ENCODE peak calls at places on chromosomes 16 and 17, in nine cellular contexts. One of them, this sample, is unnamed.

GRCh38 chr16:85418978-85419491 is 194.1 kb upstream of the GSE1 start:
- DNase-seq in CD8-positive, alpha-beta T cell: no peak
- DNase-seq in ascending aorta: no peak
- DNase-seq in neural progenitor cell: peak; percentile 34
- DNase-seq in A549: no peak
- DNase-seq in retinal pigment epithelial cell: no peak
- DNase-seq in PC-9: no peak
- DNase-seq in keratinocyte: no peak
- DNase-seq in astrocyte of the cerebellum: no peak
- DNase-seq in this sample: no peak

GRCh38 chr17:31552568-31552967 is 161.1 kb downstream of the RAB11FIP4 start:
- DNase-seq in CD8-positive, alpha-beta T cell: no peak
- DNase-seq in ascending aorta: no peak
- DNase-seq in neural progenitor cell: no peak
- DNase-seq in A549: no peak
- DNase-seq in retinal pigment epithelial cell: no peak
- DNase-seq in PC-9: no peak
- DNase-seq in keratinocyte: no peak
- DNase-seq in astrocyte of the cerebellum: no peak
- DNase-seq in this sample: no peak

GRCh38 chr17:2024572-2025219 is 438 bp downstream of the RTN4RL1 start:
- DNase-seq in CD8-positive, alpha-beta T cell: no peak
- DNase-seq in ascending aorta: no peak
- DNase-seq in neural progenitor cell: no peak
- DNase-seq in A549: no peak
- DNase-seq in retinal pigment epithelial cell: no peak
- DNase-seq in PC-9: peak; percentile 27
- DNase-seq in keratinocyte: no peak
- DNase-seq in astrocyte of the cerebellum: no peak
- DNase-seq in this sample: no peak

GRCh38 chr16:2817496-2818277 is 650 bp downstream of the PRSS21 start:
- DNase-seq in CD8-positive, alpha-beta T cell: no peak
- DNase-seq in ascending aorta: no peak
- DNase-seq in neural progenitor cell: no peak
- DNase-seq in A549: no peak
- DNase-seq in retinal pigment epithelial cell: no peak
- DNase-seq in PC-9: no peak
- DNase-seq in keratinocyte: no peak
- DNase-seq in astrocyte of the cerebellum: no peak
- DNase-seq in this sample: no peak

GRCh38 chr16:72997141-72997542 is 50.8 kb downstream of the ZFHX3 start:
- DNase-seq in CD8-positive, alpha-beta T cell: no peak
- DNase-seq in ascending aorta: peak; percentile 78
- DNase-seq in neural progenitor cell: no peak
- DNase-seq in A549: no peak
- DNase-seq in retinal pigment epithelial cell: no peak
- DNase-seq in PC-9: peak; percentile 99
- DNase-seq in keratinocyte: no peak
- DNase-seq in astrocyte of the cerebellum: no peak
- DNase-seq in this sample: no peak

GRCh38 chr16:83835972-83836566 is 28.3 kb downstream of the HSBP1 start:
- DNase-seq in CD8-positive, alpha-beta T cell: no peak
- DNase-seq in ascending aorta: no peak
- DNase-seq in neural progenitor cell: no peak
- DNase-seq in A549: peak; percentile 38
- DNase-seq in retinal pigment epithelial cell: no peak
- DNase-seq in PC-9: peak; percentile 27
- DNase-seq in keratinocyte: no peak
- DNase-seq in astrocyte of the cerebellum: peak; percentile 63
- DNase-seq in this sample: no peak

GRCh38 chr17:31499771-31500554 is 108.5 kb downstream of the RAB11FIP4 start:
- DNase-seq in CD8-positive, alpha-beta T cell: no peak
- DNase-seq in ascending aorta: peak; percentile 74
- DNase-seq in neural progenitor cell: peak; percentile 51
- DNase-seq in A549: no peak
- DNase-seq in retinal pigment epithelial cell: no peak
- DNase-seq in PC-9: peak; percentile 88
- DNase-seq in keratinocyte: no peak
- DNase-seq in astrocyte of the cerebellum: peak; percentile 9
- DNase-seq in this sample: no peak

GRCh38 chr17:43791589-43791988 is 11.4 kb downstream of the CFAP97D1 start:
- DNase-seq in CD8-positive, alpha-beta T cell: no peak
- DNase-seq in ascending aorta: no peak
- DNase-seq in neural progenitor cell: peak; percentile 34
- DNase-seq in A549: no peak
- DNase-seq in retinal pigment epithelial cell: peak; percentile 34
- DNase-seq in PC-9: peak; percentile 71
- DNase-seq in keratinocyte: no peak
- DNase-seq in astrocyte of the cerebellum: no peak
- DNase-seq in this sample: no peak

GRCh38 chr16:88631384-88631783 is 7.0 kb upstream of the IL17C start:
- DNase-seq in CD8-positive, alpha-beta T cell: no peak
- DNase-seq in ascending aorta: no peak
- DNase-seq in neural progenitor cell: no peak
- DNase-seq in A549: no peak
- DNase-seq in retinal pigment epithelial cell: no peak
- DNase-seq in PC-9: no peak
- DNase-seq in keratinocyte: no peak
- DNase-seq in astrocyte of the cerebellum: no peak
- DNase-seq in this sample: no peak

GRCh38 chr17:76134911-76135809 is 5.9 kb downstream of the FOXJ1 start:
- DNase-seq in CD8-positive, alpha-beta T cell: no peak
- DNase-seq in ascending aorta: no peak
- DNase-seq in neural progenitor cell: peak; percentile 48
- DNase-seq in A549: no peak
- DNase-seq in retinal pigment epithelial cell: no peak
- DNase-seq in PC-9: no peak
- DNase-seq in keratinocyte: no peak
- DNase-seq in astrocyte of the cerebellum: no peak
- DNase-seq in this sample: no peak

GRCh38 chr17:76137026-76137350 is 4.1 kb downstream of the FOXJ1 start:
- DNase-seq in CD8-positive, alpha-beta T cell: no peak
- DNase-seq in ascending aorta: peak; percentile 61
- DNase-seq in neural progenitor cell: no peak
- DNase-seq in A549: no peak
- DNase-seq in retinal pigment epithelial cell: no peak
- DNase-seq in PC-9: no peak
- DNase-seq in keratinocyte: no peak
- DNase-seq in astrocyte of the cerebellum: no peak
- DNase-seq in this sample: no peak

GRCh38 chr17:76137351-76138233 is 3.5 kb downstream of the FOXJ1 start:
- DNase-seq in CD8-positive, alpha-beta T cell: no peak
- DNase-seq in ascending aorta: no peak
- DNase-seq in neural progenitor cell: peak; percentile 65
- DNase-seq in A549: no peak
- DNase-seq in retinal pigment epithelial cell: no peak
- DNase-seq in PC-9: no peak
- DNase-seq in keratinocyte: no peak
- DNase-seq in astrocyte of the cerebellum: no peak
- DNase-seq in this sample: no peak

GRCh38 chr17:76135810-76136188 is 5.2 kb downstream of the FOXJ1 start:
- DNase-seq in CD8-positive, alpha-beta T cell: no peak
- DNase-seq in ascending aorta: no peak
- DNase-seq in neural progenitor cell: no peak
- DNase-seq in A549: no peak
- DNase-seq in retinal pigment epithelial cell: no peak
- DNase-seq in PC-9: no peak
- DNase-seq in keratinocyte: no peak
- DNase-seq in astrocyte of the cerebellum: no peak
- DNase-seq in this sample: no peak

DNA sequence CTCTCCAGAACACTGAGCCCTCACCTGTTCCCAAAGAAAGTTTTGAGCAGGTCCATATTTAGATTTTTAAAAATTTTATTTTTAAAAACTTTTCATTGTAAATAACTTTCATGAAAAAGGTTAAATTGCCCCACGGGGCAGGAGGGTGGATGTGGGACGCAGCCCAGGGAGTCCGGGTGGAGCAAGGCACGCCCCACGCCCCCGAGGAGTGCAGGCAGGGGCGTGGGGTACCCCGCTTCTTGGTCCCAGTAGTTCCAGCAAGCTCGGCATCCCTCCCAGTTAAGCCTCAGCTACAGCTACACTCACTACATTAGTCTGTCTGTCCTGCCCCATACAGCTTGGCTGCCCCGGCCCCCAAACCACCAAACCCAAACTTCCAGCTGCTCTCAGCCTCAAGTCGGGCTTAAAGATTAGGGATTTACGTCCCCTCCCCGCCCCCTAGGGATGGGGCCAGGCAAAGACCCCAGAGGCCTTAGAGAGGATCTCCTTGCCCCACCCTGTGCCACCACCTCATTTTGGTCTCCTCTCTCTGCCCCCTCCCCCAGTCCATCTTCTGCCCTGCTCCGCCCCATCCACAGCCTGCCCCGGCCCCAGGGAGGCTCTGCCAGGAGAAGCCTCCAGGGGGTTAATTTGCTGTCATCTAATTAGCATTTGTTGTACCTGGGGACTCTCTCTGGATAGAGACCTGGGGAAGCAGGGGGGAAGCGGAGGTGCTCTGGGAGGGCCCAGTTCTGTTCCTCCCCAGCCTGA is 4.6 kb downstream of the FOXJ1 start:
- DNase-seq in CD8-positive, alpha-beta T cell: no peak
- DNase-seq in ascending aorta: peak; percentile 38
- DNase-seq in neural progenitor cell: peak; percentile 65
- DNase-seq in A549: no peak
- DNase-seq in retinal pigment epithelial cell: no peak
- DNase-seq in PC-9: no peak
- DNase-seq in keratinocyte: no peak
- DNase-seq in astrocyte of the cerebellum: no peak
- DNase-seq in this sample: no peak
- TF ChIP-seq CTCF in CD8-positive, alpha-beta T cell: no peak
- TF ChIP-seq CTCF in ascending aorta: no peak
- TF ChIP-seq CTCF in neural progenitor cell: peak; percentile 33
- TF ChIP-seq CTCF in A549: no peak
- TF ChIP-seq CTCF in retinal pigment epithelial cell: no peak
- TF ChIP-seq CTCF in PC-9: no peak
- TF ChIP-seq CTCF in keratinocyte: no peak
- TF ChIP-seq CTCF in astrocyte of the cerebellum: no peak
- TF ChIP-seq CTCF in this sample: no peak

GRCh38 chr17:69246202-69246601 is 17.6 kb upstream of the ABCA10 start:
- DNase-seq in CD8-positive, alpha-beta T cell: no peak
- DNase-seq in ascending aorta: no peak
- DNase-seq in neural progenitor cell: no peak
- DNase-seq in A549: no peak
- DNase-seq in retinal pigment epithelial cell: no peak
- DNase-seq in PC-9: no peak
- DNase-seq in keratinocyte: no peak
- DNase-seq in astrocyte of the cerebellum: no peak
- DNase-seq in this sample: no peak
- H3K4me3 ChIP-seq in CD8-positive, alpha-beta T cell: no peak overlapping the region
- H3K4me3 ChIP-seq in ascending aorta: no peak overlapping the region
- H3K4me3 ChIP-seq in neural progenitor cell: no peak overlapping the region
- H3K4me3 ChIP-seq in A549: no peak overlapping the region
- H3K4me3 ChIP-seq in retinal pigment epithelial cell: no peak overlapping the region
- H3K4me3 ChIP-seq in PC-9: no peak overlapping the region
- H3K4me3 ChIP-seq in keratinocyte: no peak overlapping the region
- H3K4me3 ChIP-seq in astrocyte of the cerebellum: no peak overlapping the region
- H3K4me3 ChIP-seq in this sample: no peak overlapping the region

DNA sequence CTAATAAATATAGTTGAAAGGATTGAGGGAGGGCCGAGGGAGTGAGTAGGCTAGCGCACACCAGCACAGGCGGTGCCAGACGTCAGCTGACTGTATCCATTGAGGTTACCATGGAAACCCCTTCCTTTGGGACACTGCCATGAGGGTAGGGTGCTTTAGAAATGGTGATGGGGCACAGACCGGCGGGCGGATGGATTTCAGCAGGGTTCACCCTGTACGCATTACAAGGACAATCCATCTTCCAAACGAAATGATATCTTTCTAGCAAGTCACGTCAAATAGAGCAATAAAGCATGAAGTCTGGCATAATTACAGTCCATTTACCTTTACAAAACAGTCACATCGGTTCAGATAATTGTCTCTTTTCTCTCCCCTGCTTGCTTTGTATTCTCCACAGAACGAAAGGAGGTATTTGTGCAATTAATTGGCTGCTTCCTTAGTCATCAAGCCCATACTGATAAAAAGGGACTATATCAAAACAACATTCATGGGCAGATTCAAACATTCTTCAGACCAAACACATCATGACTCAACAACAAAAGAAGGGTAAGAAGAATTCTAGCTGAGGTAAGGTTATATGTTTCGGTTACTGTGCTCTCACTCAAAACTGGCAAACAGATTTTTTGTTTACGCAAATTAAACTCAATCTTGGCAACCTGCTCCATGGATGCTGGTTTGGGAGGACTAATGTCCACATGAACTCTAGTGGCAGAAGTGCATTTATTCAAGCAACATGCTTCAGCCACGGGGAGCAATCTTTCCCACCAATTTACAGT is 140.6 kb downstream of the CDK5R1 start:
- DNase-seq in CD8-positive, alpha-beta T cell: no peak
- DNase-seq in ascending aorta: no peak
- DNase-seq in neural progenitor cell: peak; percentile 91
- DNase-seq in A549: no peak
- DNase-seq in retinal pigment epithelial cell: no peak
- DNase-seq in PC-9: no peak
- DNase-seq in keratinocyte: no peak
- DNase-seq in astrocyte of the cerebellum: no peak
- DNase-seq in this sample: no peak
- TF ChIP-seq CTCF in CD8-positive, alpha-beta T cell: no peak
- TF ChIP-seq CTCF in ascending aorta: no peak
- TF ChIP-seq CTCF in neural progenitor cell: no peak
- TF ChIP-seq CTCF in A549: no peak
- TF ChIP-seq CTCF in retinal pigment epithelial cell: no peak
- TF ChIP-seq CTCF in PC-9: no peak
- TF ChIP-seq CTCF in keratinocyte: no peak
- TF ChIP-seq CTCF in astrocyte of the cerebellum: no peak
- TF ChIP-seq CTCF in this sample: no peak

GRCh38 chr16:31106509-31107464 is 1.4 kb upstream of the BCKDK start:
- DNase-seq in CD8-positive, alpha-beta T cell: no peak
- DNase-seq in ascending aorta: no peak
- DNase-seq in neural progenitor cell: no peak
- DNase-seq in A549: no peak
- DNase-seq in retinal pigment epithelial cell: no peak
- DNase-seq in PC-9: peak; percentile 32
- DNase-seq in keratinocyte: no peak
- DNase-seq in astrocyte of the cerebellum: no peak
- DNase-seq in this sample: no peak

GRCh38 chr16:31108035-31108793 is at the start of gene BCKDK:
- DNase-seq in CD8-positive, alpha-beta T cell: peak; percentile 44
- DNase-seq in ascending aorta: peak; percentile 85
- DNase-seq in neural progenitor cell: peak; percentile 83
- DNase-seq in A549: peak; percentile 69
- DNase-seq in retinal pigment epithelial cell: no peak
- DNase-seq in PC-9: no peak
- DNase-seq in keratinocyte: no peak
- DNase-seq in astrocyte of the cerebellum: no peak
- DNase-seq in this sample: no peak

GRCh38 chr16:31107465-31107867 is 720 bp upstream of the BCKDK start:
- DNase-seq in CD8-positive, alpha-beta T cell: no peak
- DNase-seq in ascending aorta: no peak
- DNase-seq in neural progenitor cell: no peak
- DNase-seq in A549: no peak
- DNase-seq in retinal pigment epithelial cell: no peak
- DNase-seq in PC-9: no peak
- DNase-seq in keratinocyte: no peak
- DNase-seq in astrocyte of the cerebellum: no peak
- DNase-seq in this sample: no peak

GRCh38 chr16:31108794-31109558 is 790 bp downstream of the BCKDK start:
- DNase-seq in CD8-positive, alpha-beta T cell: no peak
- DNase-seq in ascending aorta: no peak
- DNase-seq in neural progenitor cell: no peak
- DNase-seq in A549: no peak
- DNase-seq in retinal pigment epithelial cell: no peak
- DNase-seq in PC-9: no peak
- DNase-seq in keratinocyte: no peak
- DNase-seq in astrocyte of the cerebellum: no peak
- DNase-seq in this sample: no peak

GRCh38 chr16:31105677-31106213 is 2.4 kb upstream of the BCKDK start:
- DNase-seq in CD8-positive, alpha-beta T cell: peak; percentile 74
- DNase-seq in ascending aorta: peak; percentile 93
- DNase-seq in neural progenitor cell: peak; percentile 75
- DNase-seq in A549: peak; percentile 69
- DNase-seq in retinal pigment epithelial cell: no peak
- DNase-seq in PC-9: peak; percentile 47
- DNase-seq in keratinocyte: no peak
- DNase-seq in astrocyte of the cerebellum: no peak
- DNase-seq in this sample: no peak
- H3K4me3 ChIP-seq in CD8-positive, alpha-beta T cell: no peak overlapping the region
- H3K4me3 ChIP-seq in ascending aorta: peak overlapping the region; percentile 53
- H3K4me3 ChIP-seq in neural progenitor cell: no peak overlapping the region
- H3K4me3 ChIP-seq in A549: peak overlapping the region; percentile 30
- H3K4me3 ChIP-seq in retinal pigment epithelial cell: no peak overlapping the region
- H3K4me3 ChIP-seq in PC-9: peak overlapping the region; percentile 38
- H3K4me3 ChIP-seq in keratinocyte: no peak overlapping the region
- H3K4me3 ChIP-seq in astrocyte of the cerebellum: no peak overlapping the region
- H3K4me3 ChIP-seq in this sample: no peak overlapping the region

This sample was measured in AG04449.